ENCODE peak calls at places on chromosomes 1 and 21, in eight cellular contexts. Z is neuronal stem cell; K is AG04450; L is cardiac muscle cell; F is A549; S is CD8-positive, alpha-beta T cell; A is osteoblast; B is mammary epithelial cell. N is an unnamed sample. For H3K9me3, the result is how much of the 10 kb centered on the place peaks cover.

GRCh38 chr1:202186327-202186726 is 7.3 kb upstream of the LGR6 start:
- DNase-seq in L (no peak), F (no peak), B (no peak), A (no peak), S (no peak), K (no peak), Z (no peak), N (no peak)

GRCh38 chr1:89863165-89863835 is 42.5 kb downstream of the LRRC8D start:
- DNase-seq in K (no peak), F (no peak), L (no peak), S (no peak), A (no peak), B (no peak), Z (no peak), N (no peak)

GRCh38 chr1:41241748-41242644 is at the start of gene SCMH1:
- DNase-seq in Z (peak), A (peak), K (no peak), B (peak), S (peak), F (peak), L (peak), N (peak)

GRCh38 chr1:211469113-211469512 is 22.8 kb downstream of the RD3 start:
- DNase-seq in Z (no peak), S (no peak), A (no peak), L (no peak), F (no peak), K (no peak), B (no peak), N (no peak)

GRCh38 chr1:234216116-234216703 is 157.0 kb upstream of the COA6 start:
- DNase-seq in A (no peak), Z (no peak), F (no peak), L (no peak), S (no peak), B (no peak), K (no peak), N (no peak)

GRCh38 chr1:19472174-19472573 is 13.2 kb downstream of the CAPZB start:
- DNase-seq in Z (no peak), S (no peak), K (no peak), L (no peak), F (no peak), A (no peak), B (no peak), N (no peak)

GRCh38 chr21:34536820-34537219 is 24.8 kb upstream of the KCNE1 start:
- DNase-seq in S (no peak), F (no peak), A (peak), K (no peak), L (no peak), Z (no peak), B (no peak), N (peak)

GRCh38 chr1:7103322-7104052 is 318.2 kb downstream of the CAMTA1 start:
- DNase-seq in S (no peak), F (no peak), A (no peak), B (no peak), K (no peak), L (no peak), Z (no peak), N (no peak)

GRCh38 chr1:39395357-39395831 is 96.0 kb upstream of the BMP8A start:
- DNase-seq in F (peak), A (peak), Z (no peak), B (peak), L (peak), K (peak), S (no peak), N (peak)

GRCh38 chr1:202069670-202070069 is 53.0 kb upstream of the GPR37L1 start:
- DNase-seq in Z (no peak), K (no peak), A (no peak), L (no peak), F (no peak), B (no peak), S (no peak), N (no peak)

GRCh38 chr1:25808481-25809244 is 8.7 kb downstream of the SELENON start:
- DNase-seq in Z (no peak), A (peak), F (no peak), S (no peak), K (no peak), B (no peak), L (no peak), N (no peak)

GRCh38 chr1:26409191-26409751 is 1.3 kb upstream of the LIN28A start:
- DNase-seq in K (no peak), Z (peak), A (peak), F (no peak), B (no peak), S (no peak), L (peak), N (no peak)

GRCh38 chr1:36576677-36577076 is 94.0 kb upstream of the CSF3R start:
- DNase-seq in B (no peak), S (no peak), L (no peak), A (no peak), F (no peak), Z (no peak), K (no peak), N (no peak)

GRCh38 chr1:206909883-206910318 is 11.8 kb downstream of the FCMR start:
- DNase-seq in F (no peak), Z (no peak), A (no peak), K (no peak), S (no peak), B (no peak), L (no peak), N (no peak)

GRCh38 chr1:241592273-241592958 is 47.8 kb downstream of the CHML start:
- DNase-seq in K (no peak), B (peak), Z (no peak), F (no peak), A (no peak), L (no peak), S (no peak), N (peak)

GRCh38 chr1:209620484-209620879 is 31.7 kb downstream of the LAMB3 start:
- DNase-seq in L (no peak), A (no peak), Z (no peak), K (no peak), F (no peak), B (no peak), S (no peak), N (peak)

GRCh38 chr1:38138498-38139233 is 92.1 kb upstream of the POU3F1 start:
- DNase-seq in A (peak), Z (no peak), L (peak), S (no peak), F (peak), B (peak), K (peak), N (peak)

GRCh38 chr1:170910273-170910672 is 25.1 kb upstream of the MROH9 start:
- DNase-seq in S (no peak), L (no peak), B (peak), F (no peak), K (no peak), Z (no peak), A (peak), N (peak)

GRCh38 chr1:25033828-25034451 is 103.9 kb upstream of the RUNX3 start:
- DNase-seq in A (peak), B (no peak), F (no peak), S (no peak), K (no peak), L (no peak), Z (no peak), N (no peak)

GRCh38 chr1:56506314-56506743 is 73.0 kb downstream of the PLPP3 start:
- DNase-seq in Z (no peak), S (no peak), K (no peak), L (no peak), B (no peak), F (no peak), A (no peak), N (no peak)

GRCh38 chr1:155651861-155652661 is 36.5 kb downstream of the YY1AP1 start:
- DNase-seq in Z (no peak), K (no peak), L (no peak), F (no peak), B (peak), A (no peak), S (no peak), N (peak)

GRCh38 chr1:183226963-183227362 is 40.9 kb downstream of the LAMC2 start:
- DNase-seq in S (no peak), F (no peak), K (no peak), A (no peak), Z (no peak), B (no peak), L (no peak), N (no peak)

GRCh38 chr1:183840140-183840539 is 35.2 kb downstream of the RGL1 start:
- DNase-seq in B (peak), S (no peak), L (no peak), A (no peak), K (no peak), F (no peak), Z (no peak), N (peak)

GRCh38 chr1:43806183-43806582 is 98.8 kb downstream of the ST3GAL3 start:
- DNase-seq in K (no peak), S (no peak), L (no peak), B (no peak), A (no peak), F (no peak), Z (no peak), N (no peak)

GRCh38 chr1:238485062-238485905 is 594.6 kb upstream of the ZP4 start:
- DNase-seq in S (no peak), A (peak), F (no peak), B (peak), Z (no peak), K (no peak), L (no peak), N (peak)

GRCh38 chr1:209614906-209615305 is 31.4 kb downstream of the CAMK1G start:
- DNase-seq in S (no peak), Z (no peak), F (no peak), K (no peak), L (no peak), A (no peak), B (no peak), N (no peak)

GRCh38 chr1:154337253-154337894 is 12.0 kb downstream of the ATP8B2 start:
- DNase-seq in F (no peak), B (no peak), Z (no peak), S (no peak), A (no peak), K (no peak), L (no peak), N (no peak)

GRCh38 chr1:154338875-154339274 is 13.6 kb downstream of the ATP8B2 start:
- DNase-seq in B (no peak), S (no peak), L (no peak), F (no peak), Z (no peak), K (no peak), A (no peak), N (no peak)

GRCh38 chr1:154335351-154335714 is 10.0 kb downstream of the ATP8B2 start:
- DNase-seq in B (no peak), F (no peak), S (no peak), K (no peak), L (no peak), A (no peak), Z (no peak), N (no peak)

GRCh38 chr1:154330669-154331068 is 5.3 kb downstream of the ATP8B2 start:
- DNase-seq in K (no peak), A (no peak), L (no peak), Z (no peak), S (no peak), F (no peak), B (no peak), N (no peak)

GRCh38 chr1:154334647-154335350 is 9.5 kb downstream of the ATP8B2 start:
- DNase-seq in L (peak), A (peak), K (no peak), Z (no peak), S (peak), F (peak), B (peak), N (peak)
- H3K4me3 ChIP-seq in L (no peak), A (no peak), K (no peak), Z (no peak), S (no peak), F (no peak), B (no peak), N (no peak)

GRCh38 chr1:67540025-67540732 is 110.0 kb upstream of the SERBP1 start:
- DNase-seq in B (no peak), Z (no peak), F (no peak), A (no peak), L (no peak), S (no peak), K (no peak), N (no peak)
- H3K27ac ChIP-seq in B (no peak), Z (no peak), F (no peak), A (no peak), L (no peak), S (no peak), K (no peak), N (no peak)

GRCh38 chr1:80893140-80893539 is 907.6 kb upstream of the ADGRL2 start:
- DNase-seq in F (no peak), S (no peak), A (no peak), B (no peak), L (peak), K (no peak), Z (no peak), N (no peak)

GRCh38 chr1:80892452-80892995 is 908.2 kb upstream of the ADGRL2 start:
- DNase-seq in F (no peak), A (no peak), L (peak), S (no peak), Z (peak), K (no peak), B (peak), N (no peak)

GRCh38 chr1:80896957-80897356 is 903.8 kb upstream of the ADGRL2 start:
- DNase-seq in Z (no peak), K (no peak), S (no peak), B (no peak), F (no peak), A (no peak), L (no peak), N (no peak)
- H3K9me3 ChIP-seq in Z (under half), K (under half), S (under half), B (under half), F (under half), A (under half), L (under half), N (under half)

DNA sequence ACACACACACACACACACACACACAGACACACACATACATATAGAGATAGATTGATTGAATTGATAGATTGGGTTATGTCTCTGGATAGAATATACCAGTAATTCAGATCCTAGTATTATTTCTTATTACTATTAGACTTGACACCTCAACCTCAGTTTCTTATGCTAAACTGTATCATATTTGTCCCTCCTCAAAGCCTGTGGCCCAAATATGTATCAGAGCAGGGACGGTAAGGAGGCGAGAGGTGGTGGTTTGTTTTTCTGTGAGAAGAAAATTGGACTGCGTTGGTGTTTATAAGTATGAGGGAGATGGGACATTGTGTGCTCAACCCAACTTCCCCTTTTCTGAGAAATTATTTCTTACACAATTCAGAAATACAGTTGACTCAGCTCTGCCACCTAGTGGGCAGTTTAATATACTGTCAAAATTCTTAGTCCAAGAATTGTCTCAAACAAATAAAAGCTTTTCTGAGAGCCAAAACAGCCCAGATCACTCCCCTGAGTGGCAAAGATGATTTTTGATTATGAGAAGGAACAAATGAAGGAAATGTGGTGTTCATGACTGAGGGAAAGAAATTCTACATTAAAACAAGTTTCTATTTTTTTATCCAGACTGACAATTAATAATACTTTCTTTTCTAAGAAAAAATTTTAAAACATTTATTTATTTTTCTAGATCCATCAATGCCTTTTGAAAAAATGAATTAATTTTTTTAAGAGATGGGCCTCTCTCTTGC is 10.8 kb upstream of the TXNIP start:
- DNase-seq in K (peak), A (peak), Z (peak), F (peak), B (peak), S (peak), L (peak), N (peak)
- H3K4me3 ChIP-seq in K (no peak), A (no peak), Z (no peak), F (no peak), B (no peak), S (peak), L (no peak), N (no peak)

DNA sequence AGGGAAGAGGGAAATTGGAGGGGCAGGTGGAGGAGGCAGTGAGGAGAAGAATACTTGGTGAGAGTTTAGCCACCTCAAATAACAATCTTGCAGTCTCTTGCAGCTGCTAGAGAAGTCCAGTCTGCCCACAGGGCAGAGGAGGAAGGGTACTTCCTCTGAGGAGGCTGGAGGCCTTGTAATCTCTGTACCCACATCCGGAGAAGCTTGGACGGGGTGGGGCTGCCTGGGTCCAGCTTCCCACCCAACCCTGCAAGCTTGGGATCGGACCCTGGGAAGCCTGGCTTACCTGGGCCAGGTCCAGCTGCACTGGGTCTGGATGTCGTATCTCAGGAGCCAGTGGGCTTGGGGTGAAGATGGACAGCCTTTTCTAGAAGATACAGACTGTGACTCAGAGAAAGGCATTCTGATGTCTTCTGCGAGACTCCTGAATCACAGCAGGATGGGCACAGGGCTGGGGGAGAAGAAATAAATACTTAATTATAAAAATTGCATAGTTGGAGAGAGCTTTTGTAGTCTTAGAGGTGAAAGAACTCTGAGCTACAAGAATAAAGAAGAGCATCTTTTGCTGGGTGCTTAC is 111.8 kb upstream of the JUN start:
- DNase-seq in Z (no peak), K (no peak), A (peak), F (no peak), L (no peak), S (no peak), B (no peak), N (peak)
- H3K27ac ChIP-seq in Z (no peak), K (peak), A (no peak), F (peak), L (peak), S (no peak), B (no peak), N (peak)

DNA sequence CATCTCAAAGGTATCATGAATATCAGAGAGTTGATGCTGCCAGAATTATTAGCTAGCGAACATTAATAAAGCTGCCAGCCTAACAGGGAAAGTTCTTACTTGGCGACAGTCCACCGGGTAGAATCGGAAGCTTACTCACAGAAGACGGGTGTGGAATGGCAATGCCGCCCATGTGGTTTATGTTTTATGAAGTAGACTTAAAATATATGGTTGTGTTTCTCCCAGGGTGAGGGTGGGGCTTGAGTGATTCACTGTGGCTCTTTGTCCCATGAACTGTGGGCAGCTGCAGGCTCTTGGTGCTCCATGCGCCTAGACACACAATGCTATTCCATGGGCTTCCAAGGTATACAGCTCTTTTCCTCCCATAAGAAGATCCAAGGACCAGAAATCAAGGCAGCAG is 162.7 kb downstream of the PIGK start:
- DNase-seq in S (no peak), F (no peak), A (no peak), B (peak), Z (no peak), L (no peak), K (no peak), N (no peak)
- H3K9me3 ChIP-seq in S (under half), F (under half), A (under half), B (under half), Z (under half), L (under half), K (under half), N (under half)

DNA sequence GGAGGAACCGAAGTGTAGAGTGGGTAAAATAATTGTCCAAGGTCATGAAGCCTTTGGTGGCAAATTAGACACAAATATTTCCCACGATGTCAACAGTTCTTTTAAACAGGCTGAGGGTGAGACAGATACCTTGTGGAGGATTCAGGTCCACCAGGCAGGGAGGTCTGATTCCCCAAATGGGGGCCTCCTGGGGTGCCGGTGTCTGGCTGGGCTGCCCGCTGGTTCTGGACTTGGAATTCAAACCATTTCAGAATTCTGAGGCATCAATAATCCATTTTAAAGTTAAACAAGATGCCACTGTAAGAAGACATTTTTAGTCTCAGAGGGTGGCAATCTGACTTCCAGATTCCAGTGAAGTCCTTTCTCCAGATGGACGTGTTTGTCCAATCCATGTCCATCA is 15.5 kb downstream of the KCNA10 start:
- DNase-seq in A (no peak), S (no peak), K (no peak), Z (no peak), L (no peak), F (no peak), B (no peak), N (no peak)
- H3K4me3 ChIP-seq in A (no peak), S (no peak), K (no peak), Z (peak), L (no peak), F (no peak), B (no peak), N (no peak)

GRCh38 chr1:61157420-61157987 is 75.1 kb downstream of the NFIA start:
- DNase-seq in Z (no peak), F (no peak), B (peak), A (peak), S (no peak), L (peak), K (peak), N (peak)
- H3K27ac ChIP-seq in Z (no peak), F (peak), B (no peak), A (peak), S (no peak), L (peak), K (peak), N (peak)

GRCh38 chr1:152501704-152502103 is 8.9 kb upstream of the LCE5A start:
- DNase-seq in L (no peak), K (no peak), S (no peak), Z (no peak), A (no peak), F (peak), B (peak), N (peak)
- H3K9me3 ChIP-seq in L (under half), K (under half), S (under half), Z (half or more), A (under half), F (under half), B (under half), N (under half)

GRCh38 chr1:232538943-232539302 is 91.0 kb downstream of the SIPA1L2 start:
- DNase-seq in A (no peak), F (no peak), L (no peak), B (no peak), K (no peak), S (no peak), Z (no peak), N (no peak)

GRCh38 chr1:232547938-232548484 is 81.9 kb downstream of the SIPA1L2 start:
- DNase-seq in Z (no peak), L (no peak), A (no peak), K (no peak), F (no peak), B (no peak), S (no peak), N (no peak)

GRCh38 chr1:232538224-232538942 is 91.5 kb downstream of the SIPA1L2 start:
- DNase-seq in L (peak), F (peak), B (peak), Z (peak), S (no peak), K (no peak), A (peak), N (peak)

GRCh38 chr1:232543194-232543593 is 86.7 kb downstream of the SIPA1L2 start:
- DNase-seq in K (no peak), F (no peak), Z (no peak), A (no peak), S (no peak), B (no peak), L (no peak), N (no peak)

GRCh38 chr1:232542633-232543032 is 87.3 kb downstream of the SIPA1L2 start:
- DNase-seq in A (no peak), S (no peak), Z (no peak), B (no peak), F (no peak), L (no peak), K (no peak), N (no peak)
- H3K4me3 ChIP-seq in A (no peak), S (no peak), Z (no peak), B (no peak), F (no peak), L (no peak), K (no peak), N (no peak)